ENCODE peak calls at places on chromosome 10, in eight cellular contexts. T, S, O, A, Y, I, V and R are unnamed samples.

GRCh38 chr10:49653530-49653929 is 25.9 kb upstream of the C10orf53 start:
- DNase-seq in T (no peak), S (no peak), O (no peak), A (no peak), Y (no peak), I (no peak), V (no peak), R (no peak)

GRCh38 chr10:92832121-92832520 is 16.2 kb upstream of the EXOC6 start:
- DNase-seq in T (no peak), S (no peak), O (no peak), A (no peak), Y (no peak), I (no peak), V (no peak), R (no peak)

GRCh38 chr10:36504752-36505151 is 620.6 kb upstream of the ANKRD30A start:
- DNase-seq in T (no peak), S (no peak), O (peak; percentile 40), A (no peak), Y (no peak), I (no peak), V (no peak), R (no peak)

GRCh38 chr10:78248651-78249464 is 215.2 kb downstream of the RPS24 start:
- DNase-seq in T (peak; percentile 96), S (peak; percentile 88), O (peak; percentile 20), A (no peak), Y (peak; percentile 68), I (peak; percentile 82), V (no peak), R (peak; percentile 57)

GRCh38 chr10:74078037-74078436 is 72.6 kb downstream of the AP3M1 start:
- DNase-seq in T (peak; percentile 80), S (peak; percentile 95), O (peak; percentile 61), A (no peak), Y (no peak), I (peak; percentile 66), V (no peak), R (no peak)

GRCh38 chr10:93261089-93261488 is 187.4 kb downstream of the CYP26A1 start:
- DNase-seq in T (no peak), S (no peak), O (no peak), A (no peak), Y (no peak), I (no peak), V (no peak), R (no peak)

GRCh38 chr10:48805848-48806247 is 121.2 kb downstream of the WDFY4 start:
- DNase-seq in T (no peak), S (no peak), O (no peak), A (no peak), Y (no peak), I (no peak), V (peak; percentile 54), R (no peak)

GRCh38 chr10:44186150-44186549 is 198.7 kb downstream of the CXCL12 start:
- DNase-seq in T (peak; percentile 48), S (peak; percentile 70), O (peak; percentile 77), A (no peak), Y (peak; percentile 79), I (peak; percentile 83), V (no peak), R (no peak)

GRCh38 chr10:102121739-102122372 is 1.7 kb upstream of the LDB1 start:
- DNase-seq in T (no peak), S (peak; percentile 45), O (no peak), A (peak; percentile 45), Y (peak; percentile 58), I (peak; percentile 69), V (peak; percentile 54), R (no peak)

GRCh38 chr10:45379891-45380540 is 6.0 kb downstream of the ALOX5 start:
- DNase-seq in T (no peak), S (no peak), O (no peak), A (peak; percentile 59), Y (no peak), I (no peak), V (peak; percentile 64), R (no peak)

GRCh38 chr10:97123713-97124112 is 62.0 kb downstream of the SLIT1 start:
- DNase-seq in T (no peak), S (no peak), O (no peak), A (no peak), Y (no peak), I (no peak), V (no peak), R (no peak)

GRCh38 chr10:77865585-77866324 is 60.8 kb downstream of the DLG5 start:
- DNase-seq in T (no peak), S (no peak), O (no peak), A (no peak), Y (no peak), I (no peak), V (no peak), R (no peak)

GRCh38 chr10:87751274-87751673 is 66.8 kb downstream of the ATAD1 start:
- DNase-seq in T (no peak), S (no peak), O (no peak), A (no peak), Y (no peak), I (no peak), V (no peak), R (no peak)

GRCh38 chr10:93600861-93601773 is at the start of gene RBP4:
- DNase-seq in T (peak; percentile 9), S (peak; percentile 64), O (peak; percentile 38), A (no peak), Y (no peak), I (peak; percentile 32), V (no peak), R (no peak)

GRCh38 chr10:50431118-50431517 is 179.8 kb upstream of the ASAH2 start:
- DNase-seq in T (no peak), S (peak; percentile 72), O (peak; percentile 85), A (no peak), Y (no peak), I (peak; percentile 71), V (no peak), R (peak; percentile 40)

GRCh38 chr10:14833106-14833505 is 4.7 kb downstream of the CDNF start:
- DNase-seq in T (no peak), S (no peak), O (no peak), A (no peak), Y (no peak), I (no peak), V (no peak), R (no peak)

GRCh38 chr10:8981277-8981676 is 926.8 kb downstream of the GATA3 start:
- DNase-seq in T (no peak), S (no peak), O (no peak), A (no peak), Y (no peak), I (no peak), V (no peak), R (no peak)

GRCh38 chr10:118523775-118524174 is 71.7 kb downstream of the PRLHR start:
- DNase-seq in T (no peak), S (peak; percentile 18), O (peak; percentile 11), A (no peak), Y (no peak), I (peak; percentile 5), V (no peak), R (no peak)

GRCh38 chr10:77531441-77532001 is 106.1 kb downstream of the KCNMA1 start:
- DNase-seq in T (no peak), S (peak; percentile 88), O (peak; percentile 89), A (no peak), Y (peak; percentile 50), I (peak; percentile 92), V (peak; percentile 44), R (peak; percentile 51)

GRCh38 chr10:110458583-110458920 is 39.2 kb upstream of the DUSP5 start:
- DNase-seq in T (no peak), S (no peak), O (no peak), A (no peak), Y (no peak), I (no peak), V (peak; percentile 49), R (no peak)

GRCh38 chr10:95445837-95446347 is 115.3 kb downstream of the SORBS1 start:
- DNase-seq in T (peak; percentile 60), S (peak; percentile 85), O (peak; percentile 84), A (peak; percentile 59), Y (peak; percentile 16), I (peak; percentile 69), V (peak; percentile 60), R (peak; percentile 18)

GRCh38 chr10:133422821-133423771 is 1.3 kb downstream of the SPRN start:
- DNase-seq in T (no peak), S (no peak), O (no peak), A (no peak), Y (no peak), I (no peak), V (no peak), R (no peak)
- H3K4me3 ChIP-seq in T (peak overlapping the region; percentile 15), S (no peak overlapping the region), O (no peak overlapping the region), A (peak overlapping the region; percentile 25), Y (peak overlapping the region; percentile 7), I (peak overlapping the region; percentile 4), V (peak overlapping the region; percentile 12), R (peak overlapping the region; percentile 13)

GRCh38 chr10:99520040-99520803 is 12.5 kb upstream of the NKX2-3 start:
- DNase-seq in T (no peak), S (no peak), O (no peak), A (peak; percentile 15), Y (no peak), I (no peak), V (no peak), R (no peak)
- H3K4me3 ChIP-seq in T (no peak overlapping the region), S (no peak overlapping the region), O (no peak overlapping the region), A (peak overlapping the region; percentile 44), Y (no peak overlapping the region), I (no peak overlapping the region), V (no peak overlapping the region), R (no peak overlapping the region)

DNA sequence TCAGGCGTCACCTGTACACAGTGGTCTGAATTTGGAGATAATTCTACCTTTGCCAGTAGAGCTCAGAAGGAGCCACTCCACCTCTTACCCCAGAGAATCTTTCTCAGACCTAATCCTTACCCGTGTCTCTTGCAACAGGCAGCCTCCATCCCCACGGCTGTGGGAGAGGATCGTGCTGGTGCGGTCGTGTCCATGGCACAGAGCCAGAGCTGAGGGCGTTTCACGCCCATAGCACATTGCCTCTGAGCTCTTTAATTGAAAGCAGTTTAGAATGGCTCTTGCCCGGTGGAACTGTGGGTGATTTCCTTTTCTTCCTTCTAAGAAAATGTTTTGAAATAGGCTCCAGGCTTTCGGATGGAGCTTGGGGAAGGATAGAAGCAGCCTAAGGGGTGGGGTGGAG is 41.5 kb downstream of the PRF1 start:
- DNase-seq in T (no peak), S (no peak), O (no peak), A (no peak), Y (no peak), I (no peak), V (peak; percentile 49), R (no peak)
- H3K4me3 ChIP-seq in T (no peak overlapping the region), S (no peak overlapping the region), O (no peak overlapping the region), A (no peak overlapping the region), Y (no peak overlapping the region), I (no peak overlapping the region), V (no peak overlapping the region), R (no peak overlapping the region)

DNA sequence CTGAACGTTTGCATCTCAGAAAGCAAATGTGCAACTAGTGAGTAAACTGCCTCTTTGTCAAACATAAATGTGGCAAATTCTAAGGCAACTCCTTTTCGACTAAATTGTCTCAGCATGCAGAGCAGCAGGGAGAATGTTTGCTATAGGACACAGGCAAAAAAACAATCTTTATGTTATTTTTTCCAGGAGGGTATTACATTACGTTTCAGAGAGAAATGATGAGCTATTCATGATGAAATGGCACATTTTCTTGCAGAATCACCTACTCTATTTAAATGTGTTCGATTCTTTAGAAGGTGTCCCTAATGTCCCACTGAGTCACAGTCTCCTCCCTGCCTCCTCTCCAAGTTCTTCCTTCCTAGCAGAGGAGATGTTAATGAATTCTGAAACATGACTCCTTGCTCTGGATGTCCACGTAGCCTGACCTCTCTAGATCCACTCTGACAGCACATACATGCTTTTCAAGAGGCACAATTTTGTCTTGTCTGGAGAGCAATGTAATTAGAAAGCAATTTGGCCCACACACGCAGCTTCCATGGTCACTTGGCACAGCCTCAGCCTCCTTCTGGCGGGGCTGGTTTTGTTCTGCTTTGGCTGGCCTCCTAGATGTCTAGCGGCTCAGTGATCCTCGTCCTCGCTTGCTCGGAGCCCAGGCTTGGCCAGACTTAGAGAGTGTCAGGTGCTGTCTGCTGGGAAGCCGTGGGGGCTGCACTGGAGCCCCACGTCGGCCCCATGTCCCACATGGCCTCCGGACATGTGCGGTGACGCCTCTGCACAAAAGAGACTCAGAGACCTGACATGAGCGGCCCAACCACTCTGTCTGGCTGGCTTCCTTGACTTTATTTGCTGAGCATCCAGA is 125.7 kb upstream of the ZNF438 start:
- DNase-seq in T (peak; percentile 72), S (peak; percentile 91), O (peak; percentile 69), A (peak; percentile 30), Y (peak; percentile 48), I (peak; percentile 85), V (peak; percentile 87), R (peak; percentile 47)
- H3K4me3 ChIP-seq in T (no peak overlapping the region), S (no peak overlapping the region), O (no peak overlapping the region), A (no peak overlapping the region), Y (no peak overlapping the region), I (no peak overlapping the region), V (peak overlapping the region; percentile 12), R (no peak overlapping the region)